ENCODE peak calls at places on chromosome 20, in six cellular contexts. F, I, E, X, N and A are unnamed samples.

GRCh38 chr20:50921055-50921454 is 10.2 kb downstream of the ADNP start:
- DNase-seq in F (no peak), I (no peak), E (no peak), X (no peak), N (no peak), A (no peak)

GRCh38 chr20:54662064-54662463 is 186.7 kb downstream of the DOK5 start:
- DNase-seq in F (no peak), I (no peak), E (no peak), X (no peak), N (no peak), A (no peak)

GRCh38 chr20:57250607-57251343 is 15.7 kb downstream of the BMP7 start:
- DNase-seq in F (no peak), I (no peak), E (peak; percentile 90), X (no peak), N (no peak), A (no peak)

GRCh38 chr20:53737404-53738038 is 143.9 kb upstream of the ZNF217 start:
- DNase-seq in F (no peak), I (no peak), E (peak; percentile 71), X (no peak), N (no peak), A (no peak)

GRCh38 chr20:58650181-58650775 is 805 bp upstream of the STX16 start:
- DNase-seq in F (no peak), I (no peak), E (no peak), X (no peak), N (no peak), A (no peak)

GRCh38 chr20:47181056-47181862 is 175.2 kb downstream of the ZMYND8 start:
- DNase-seq in F (no peak), I (peak; percentile 40), E (peak; percentile 82), X (peak; percentile 54), N (peak; percentile 92), A (no peak)

GRCh38 chr20:33261465-33261864 is 21.5 kb upstream of the BPIFB1 start:
- DNase-seq in F (no peak), I (no peak), E (no peak), X (no peak), N (no peak), A (no peak)

GRCh38 chr20:25230177-25230831 is 17.6 kb upstream of the PYGB start:
- DNase-seq in F (no peak), I (no peak), E (no peak), X (no peak), N (no peak), A (no peak)

GRCh38 chr20:63977392-63978276 is 1.8 kb downstream of the SAMD10 start:
- DNase-seq in F (no peak), I (no peak), E (peak; percentile 96), X (no peak), N (no peak), A (no peak)

GRCh38 chr20:46308258-46309157 is at the start of gene CDH22:
- DNase-seq in F (no peak), I (peak; percentile 45), E (peak; percentile 60), X (peak; percentile 22), N (peak; percentile 80), A (no peak)

GRCh38 chr20:63290677-63291472 is 2.1 kb upstream of the COL20A1 start:
- DNase-seq in F (no peak), I (peak; percentile 61), E (peak; percentile 63), X (peak; percentile 13), N (peak; percentile 75), A (no peak)

GRCh38 chr20:32232487-32232886 is 24.8 kb downstream of the POFUT1 start:
- DNase-seq in F (no peak), I (no peak), E (no peak), X (no peak), N (no peak), A (no peak)

DNA sequence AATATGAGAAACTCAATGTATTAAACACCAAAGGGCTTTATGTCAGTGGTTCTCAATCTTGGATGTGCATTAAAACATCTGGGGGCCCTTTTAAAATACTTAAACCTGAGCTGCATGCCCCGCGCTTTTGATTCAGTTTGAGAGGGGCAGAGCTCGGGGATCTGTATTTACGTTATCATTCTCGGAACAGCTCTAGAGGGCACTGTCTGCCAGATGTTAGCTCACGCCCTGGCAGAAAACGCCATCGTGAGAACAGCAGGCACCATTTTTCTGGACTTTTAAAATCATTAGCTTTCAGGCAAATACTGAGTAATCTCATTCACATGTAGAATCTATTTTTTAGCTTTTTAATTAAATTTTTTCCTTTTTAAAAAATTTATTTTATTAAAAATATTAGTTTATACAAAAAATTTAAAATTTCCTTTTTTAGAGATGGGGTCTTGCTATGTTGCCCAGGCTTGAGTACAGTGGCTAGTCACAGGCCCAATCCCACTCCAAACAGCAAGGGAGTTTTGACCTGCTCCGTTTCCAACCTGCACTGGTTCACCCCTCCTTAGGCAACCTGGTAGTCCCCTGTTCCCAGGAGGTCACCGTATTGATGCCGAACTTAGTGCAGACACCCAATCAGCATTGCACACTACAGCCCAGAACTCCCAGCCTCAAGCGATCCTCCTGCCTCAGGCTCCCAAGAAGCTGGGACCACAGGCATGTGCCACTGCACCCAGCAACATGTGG is 30.0 kb upstream of the ZNF133 start:
- DNase-seq in F (no peak), I (no peak), E (peak; percentile 13), X (no peak), N (no peak), A (no peak)
- TF ChIP-seq CTCF in F (no peak), I (no peak), E (no peak), X (no peak), N (peak; percentile 9), A (no peak)

GRCh38 chr20:3786665-3787639 is at the start of gene CENPB:
- DNase-seq in F (peak; percentile 90), I (peak; percentile 93), E (peak; percentile 93), X (peak; percentile 57), N (peak; percentile 84), A (peak; percentile 82)
- TF ChIP-seq POLR2A in F (no peak), I (no peak), E (peak; percentile 34), X (no peak), N (peak; percentile 47), A (no peak)

GRCh38 chr20:42041000-42041565 is 422.9 kb upstream of the CHD6 start:
- DNase-seq in F (no peak), I (no peak), E (no peak), X (no peak), N (no peak), A (no peak)
- TF ChIP-seq CTCF in F (no peak), I (no peak), E (no peak), X (no peak), N (no peak), A (no peak)

DNA sequence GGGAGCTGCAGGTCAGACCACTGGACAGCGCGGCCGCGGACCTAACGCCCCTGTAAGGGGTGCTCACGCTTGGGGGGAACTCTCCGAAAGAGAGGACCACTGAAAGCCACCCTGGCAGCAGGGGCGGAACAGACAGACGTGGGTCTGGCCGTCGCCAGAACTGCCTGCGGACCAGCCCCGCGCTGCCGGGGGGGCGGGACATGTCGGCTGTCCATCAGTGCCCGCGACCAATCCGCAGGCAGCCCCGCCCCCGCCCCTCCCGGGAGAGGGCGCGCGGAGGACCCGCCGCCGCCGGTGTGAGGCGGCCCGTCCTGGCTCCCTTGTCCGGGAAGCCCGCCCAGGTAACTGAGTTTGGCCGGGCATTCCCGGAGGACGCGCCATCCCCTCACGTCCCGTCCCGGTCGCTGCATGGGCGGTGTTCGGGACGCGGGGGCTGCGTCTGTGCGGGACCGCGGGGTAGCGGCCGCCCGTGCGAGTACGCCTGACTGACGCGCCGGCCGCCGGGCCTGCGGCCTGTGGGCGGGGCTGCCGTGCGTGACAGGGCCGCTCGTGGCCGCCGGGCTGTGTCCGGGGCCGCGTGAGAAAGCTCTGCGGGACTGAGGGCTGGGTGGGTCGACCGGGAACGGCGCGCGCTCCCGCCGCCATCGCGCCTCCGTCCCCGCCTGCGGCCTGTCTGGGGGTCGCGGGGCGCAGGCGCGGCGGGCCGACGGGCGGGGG is 490 bp upstream of the PLCG1 start:
- DNase-seq in F (peak; percentile 86), I (peak; percentile 91), E (peak; percentile 82), X (peak; percentile 35), N (peak; percentile 91), A (peak; percentile 97)
- TF ChIP-seq POLR2A in F (peak; percentile 69), I (no peak), E (peak; percentile 44), X (peak; percentile 21), N (peak; percentile 57), A (no peak)

DNA sequence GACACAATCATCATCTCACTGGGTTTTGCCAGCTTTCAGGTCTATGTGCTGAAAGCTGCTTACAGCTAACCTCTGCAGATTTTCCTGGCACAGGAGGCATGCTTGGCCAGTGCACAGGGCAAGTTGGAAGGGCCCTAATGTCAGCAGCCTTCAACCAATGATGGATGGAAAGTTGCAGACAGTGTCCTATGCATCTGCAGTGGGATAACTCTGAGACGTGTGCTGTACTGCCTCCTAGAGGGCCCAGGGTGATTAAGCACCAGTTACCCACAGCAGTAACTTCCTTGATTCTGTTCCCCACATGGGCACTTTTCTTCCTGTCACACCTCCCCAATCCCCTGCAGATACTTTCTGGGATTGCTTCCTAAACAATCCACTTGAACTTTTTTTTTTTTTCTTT is 38.6 kb downstream of the OVOL2 start:
- DNase-seq in F (no peak), I (no peak), E (peak; percentile 62), X (no peak), N (peak; percentile 36), A (no peak)
- TF ChIP-seq CTCF in F (no peak), I (no peak), E (peak; percentile 78), X (peak; percentile 70), N (peak; percentile 18), A (no peak)

DNA sequence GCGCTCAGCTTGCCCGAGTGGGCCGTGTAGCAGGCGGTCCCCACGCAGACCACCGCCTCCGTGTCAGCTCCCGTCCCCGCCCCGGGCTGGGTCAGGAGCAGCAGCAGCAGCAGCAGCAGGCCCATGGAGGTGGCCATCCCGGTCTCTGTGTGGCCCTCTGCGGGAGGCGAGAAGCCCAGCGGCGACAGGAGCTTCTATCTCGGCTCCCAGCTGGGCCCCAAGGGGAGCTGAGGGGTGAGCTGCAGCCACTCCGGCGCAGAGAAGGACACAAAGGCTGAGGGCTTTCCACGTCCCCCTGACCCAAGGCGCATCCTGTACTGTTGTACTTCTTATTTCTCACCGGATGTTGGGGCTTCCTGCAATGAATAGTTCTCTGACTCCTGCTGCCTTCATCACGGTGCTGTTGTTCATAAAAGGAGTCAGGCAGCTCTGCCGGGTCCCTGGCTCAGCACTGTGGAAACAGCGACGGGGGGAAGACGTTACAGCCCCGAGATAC is at the start of gene CD93:
- DNase-seq in F (no peak), I (no peak), E (peak; percentile 86), X (no peak), N (no peak), A (no peak)
- TF ChIP-seq POLR2A in F (no peak), I (no peak), E (peak; percentile 52), X (no peak), N (no peak), A (no peak)

DNA sequence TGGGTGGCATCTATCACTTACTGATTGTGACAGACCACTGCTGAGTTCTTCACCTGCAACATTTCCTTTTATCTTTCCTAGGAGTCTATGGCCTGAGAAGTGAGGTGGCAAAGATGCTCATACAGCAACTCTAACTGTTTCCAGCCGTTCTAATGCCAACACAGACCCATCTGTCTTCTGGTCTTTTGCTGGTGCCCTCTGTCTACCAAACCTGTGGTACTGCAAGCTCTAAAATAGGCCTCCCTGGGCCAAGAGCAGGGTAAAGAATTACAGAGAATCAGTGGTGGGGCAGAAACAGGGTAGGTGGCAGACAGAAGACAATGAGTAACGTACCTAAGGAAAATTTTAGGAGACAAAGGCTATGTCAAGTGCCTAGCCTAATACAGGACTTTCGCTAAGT is 611.0 kb upstream of the FLRT3 start:
- DNase-seq in F (no peak), I (no peak), E (no peak), X (no peak), N (no peak), A (no peak)
- TF ChIP-seq CTCF in F (no peak), I (no peak), E (no peak), X (peak; percentile 48), N (no peak), A (no peak)

GRCh38 chr20:34301587-34302311 is 1.4 kb downstream of the AHCY start:
- DNase-seq in F (no peak), I (no peak), E (no peak), X (no peak), N (no peak), A (no peak)
- TF ChIP-seq POLR2A in F (no peak), I (no peak), E (no peak), X (no peak), N (no peak), A (no peak)

GRCh38 chr20:2397595-2398145 is 17.0 kb downstream of the TGM6 start:
- DNase-seq in F (no peak), I (no peak), E (no peak), X (no peak), N (no peak), A (peak; percentile 77)
- TF ChIP-seq CTCF in F (no peak), I (no peak), E (peak; percentile 41), X (peak; percentile 39), N (no peak), A (no peak)